ENCODE peak calls at places on chromosome 18, in eight cellular contexts. B, I, Z, V, D, O, F and T are unnamed samples.

GRCh38 chr18:8988262-8988871 is 114.1 kb upstream of the NDUFV2 start:
- DNase-seq in V (no peak), D (peak; percentile 74), O (peak; percentile 81), I (peak; percentile 66), B (peak; percentile 38), F (peak; percentile 52), Z (peak; percentile 45), T (peak; percentile 55)

GRCh38 chr18:3441290-3441689 is 8.7 kb upstream of the TGIF1 start:
- DNase-seq in I (peak; percentile 81), F (no peak), O (no peak), B (no peak), D (no peak), Z (no peak), V (no peak), T (peak; percentile 46)

GRCh38 chr18:49321800-49322461 is 138.5 kb downstream of the DYM start:
- DNase-seq in B (no peak), I (no peak), Z (no peak), F (no peak), O (no peak), V (peak; percentile 20), D (no peak), T (peak; percentile 59)

GRCh38 chr18:9731380-9731779 is 23.3 kb downstream of the RAB31 start:
- DNase-seq in Z (peak; percentile 84), B (no peak), D (no peak), O (no peak), V (peak; percentile 78), I (no peak), F (no peak), T (peak; percentile 96)

GRCh38 chr18:64240301-64240700 is 91.4 kb upstream of the LINC00305 start:
- DNase-seq in Z (no peak), I (no peak), V (no peak), O (no peak), B (no peak), D (no peak), F (no peak), T (no peak)

GRCh38 chr18:79223431-79223830 is 154.2 kb downstream of the ATP9B start:
- DNase-seq in F (no peak), O (no peak), V (no peak), I (no peak), D (no peak), Z (no peak), B (no peak), T (no peak)

GRCh38 chr18:75206637-75207297 is 2.2 kb downstream of the PTGR3 start:
- DNase-seq in I (no peak), V (no peak), D (no peak), Z (no peak), B (no peak), F (no peak), O (no peak), T (no peak)

GRCh38 chr18:9994701-9995100 is 80.9 kb downstream of the VAPA start:
- DNase-seq in V (no peak), D (no peak), Z (no peak), B (no peak), F (no peak), I (no peak), O (no peak), T (no peak)

GRCh38 chr18:13565228-13565627 is 161.1 kb downstream of the FAM210A start:
- DNase-seq in I (no peak), V (no peak), B (no peak), D (no peak), F (no peak), Z (no peak), O (no peak), T (no peak)

GRCh38 chr18:13112982-13113381 is 105.6 kb upstream of the LDLRAD4 start:
- DNase-seq in B (no peak), Z (no peak), V (no peak), D (no peak), I (peak; percentile 59), O (no peak), F (peak; percentile 2), T (peak; percentile 62)

GRCh38 chr18:56639094-56639361 is 636 bp upstream of the TXNL1 start:
- DNase-seq in F (no peak), B (no peak), V (no peak), D (no peak), Z (no peak), I (peak; percentile 47), O (no peak), T (no peak)

GRCh38 chr18:62897153-62897552 is 181.8 kb downstream of the PHLPP1 start:
- DNase-seq in B (no peak), I (no peak), D (no peak), Z (peak; percentile 46), V (peak; percentile 54), O (no peak), F (no peak), T (peak; percentile 49)

GRCh38 chr18:59730896-59731295 is 33.7 kb upstream of the CCBE1 start:
- DNase-seq in Z (no peak), I (no peak), B (no peak), D (no peak), F (no peak), V (no peak), O (no peak), T (no peak)

GRCh38 chr18:22822841-22823508 is 110.2 kb upstream of the RBBP8 start:
- DNase-seq in O (no peak), D (no peak), F (no peak), Z (no peak), B (no peak), I (no peak), V (no peak), T (no peak)

GRCh38 chr18:62844850-62845643 is 129.7 kb downstream of the PHLPP1 start:
- DNase-seq in F (no peak), O (no peak), B (no peak), Z (no peak), D (peak; percentile 27), V (no peak), I (no peak), T (no peak)

GRCh38 chr18:63869851-63870250 is 17.7 kb upstream of the SERPINB2 start:
- DNase-seq in I (no peak), F (no peak), B (no peak), D (no peak), Z (peak; percentile 21), O (no peak), V (peak; percentile 73), T (no peak)

GRCh38 chr18:3281456-3282400 is 19.8 kb downstream of the MYL12B start:
- DNase-seq in O (no peak), F (peak; percentile 78), Z (peak; percentile 77), B (no peak), I (peak; percentile 99), D (peak; percentile 59), V (no peak), T (peak; percentile 83)

GRCh38 chr18:48946329-48946835 is 4.4 kb downstream of the SMAD7 start:
- DNase-seq in Z (peak; percentile 47), D (no peak), B (no peak), O (no peak), I (peak; percentile 64), V (no peak), F (no peak), T (peak; percentile 70)

GRCh38 chr18:63339920-63340484 is 20.4 kb upstream of the BCL2 start:
- DNase-seq in Z (no peak), D (no peak), F (peak; percentile 10), V (no peak), I (peak; percentile 6), B (no peak), O (no peak), T (peak; percentile 32)

GRCh38 chr18:23071285-23071684 is 64.0 kb upstream of the CABLES1 start:
- DNase-seq in I (no peak), B (peak; percentile 40), O (peak; percentile 93), V (no peak), D (peak; percentile 74), Z (peak; percentile 21), F (no peak), T (peak; percentile 17)

GRCh38 chr18:2887470-2887869 is 40.7 kb downstream of the EMILIN2 start:
- DNase-seq in V (no peak), F (no peak), I (no peak), B (no peak), O (no peak), Z (no peak), D (no peak), T (no peak)

GRCh38 chr18:21194871-21195771 is 46.9 kb upstream of the GREB1L start:
- DNase-seq in I (peak; percentile 29), Z (peak; percentile 56), V (peak; percentile 51), D (peak; percentile 32), F (peak; percentile 79), O (no peak), B (no peak), T (peak; percentile 57)

GRCh38 chr18:47244041-47244440 is 7.4 kb downstream of the SKOR2 start:
- DNase-seq in Z (no peak), F (no peak), D (no peak), B (no peak), V (no peak), I (no peak), O (no peak), T (no peak)

GRCh38 chr18:13538630-13539029 is 187.7 kb downstream of the FAM210A start:
- DNase-seq in B (no peak), Z (no peak), O (no peak), V (no peak), D (no peak), F (no peak), I (no peak), T (no peak)

GRCh38 chr18:49017813-49018552 is 67.2 kb upstream of the SMAD7 start:
- DNase-seq in B (no peak), Z (no peak), D (no peak), V (no peak), F (no peak), I (no peak), O (peak; percentile 73), T (no peak)

GRCh38 chr18:10296491-10296890 is 157.9 kb upstream of the APCDD1 start:
- DNase-seq in V (no peak), O (no peak), F (no peak), I (no peak), B (no peak), Z (no peak), D (no peak), T (peak; percentile 57)

GRCh38 chr18:49483198-49483597 is 3.8 kb downstream of the C18orf32 start:
- DNase-seq in D (no peak), I (no peak), O (no peak), Z (no peak), F (no peak), V (no peak), B (no peak), T (no peak)

GRCh38 chr18:11994346-11994707 is 13.0 kb downstream of the IMPA2 start:
- DNase-seq in Z (peak; percentile 61), V (no peak), B (no peak), I (peak; percentile 49), F (no peak), D (no peak), O (peak; percentile 55), T (peak; percentile 85)

GRCh38 chr18:74284501-74285004 is 7.2 kb downstream of the CYB5A start:
- DNase-seq in F (no peak), B (no peak), D (peak; percentile 2), O (no peak), I (no peak), Z (no peak), V (no peak), T (no peak)

GRCh38 chr18:44423826-44424225 is 256.9 kb upstream of the SETBP1 start:
- DNase-seq in O (no peak), D (no peak), Z (no peak), B (no peak), F (no peak), I (no peak), V (no peak), T (no peak)

GRCh38 chr18:65990174-65990690 is 239.4 kb downstream of the CDH7 start:
- DNase-seq in F (no peak), Z (no peak), B (no peak), O (no peak), V (no peak), D (no peak), I (no peak), T (no peak)

GRCh38 chr18:36942264-36942663 is 113.3 kb downstream of the KIAA1328 start:
- DNase-seq in D (peak; percentile 50), F (peak; percentile 18), B (no peak), O (no peak), I (peak; percentile 24), Z (peak; percentile 36), V (peak; percentile 13), T (peak; percentile 41)

GRCh38 chr18:41870817-41871216 is 84.2 kb upstream of the PIK3C3 start:
- DNase-seq in F (no peak), B (no peak), Z (no peak), I (no peak), O (no peak), D (no peak), V (peak; percentile 56), T (no peak)

GRCh38 chr18:13653746-13654455 is 72.5 kb downstream of the FAM210A start:
- DNase-seq in I (no peak), D (no peak), F (no peak), V (no peak), Z (no peak), B (no peak), O (no peak), T (no peak)